ENCODE peak calls at places on chromosome 13, in seven cellular contexts. R, Q, O, Y, T, J and L are unnamed samples.

GRCh38 chr13:114325729-114326128 is 11.4 kb downstream of the CHAMP1 start:
- DNase-seq in R (no peak), Q (no peak), O (no peak), Y (no peak), T (no peak), J (no peak), L (no peak)

GRCh38 chr13:42594577-42595571 is 20.9 kb downstream of the TNFSF11 start:
- DNase-seq in R (peak), Q (peak), O (peak), Y (no peak), T (peak), J (no peak), L (peak)

GRCh38 chr13:36788276-36788675 is 30.7 kb upstream of the RFXAP start:
- DNase-seq in R (peak), Q (no peak), O (no peak), Y (no peak), T (no peak), J (no peak), L (no peak)

GRCh38 chr13:50572129-50572528 is 271.4 kb downstream of the DLEU7 start:
- DNase-seq in R (no peak), Q (no peak), O (no peak), Y (no peak), T (no peak), J (no peak), L (no peak)

GRCh38 chr13:79432992-79433391 is 26.9 kb upstream of the RBM26 start:
- DNase-seq in R (no peak), Q (no peak), O (no peak), Y (no peak), T (no peak), J (no peak), L (no peak)

GRCh38 chr13:18921063-18921462 is 260.6 kb downstream of the TUBA3C start:
- DNase-seq in R (no peak), Q (no peak), O (no peak), Y (no peak), T (no peak), J (no peak), L (peak)

GRCh38 chr13:42333613-42334328 is 61.8 kb downstream of the AKAP11 start:
- DNase-seq in R (no peak), Q (no peak), O (peak), Y (no peak), T (no peak), J (no peak), L (peak)

GRCh38 chr13:113013303-113013702 is 44.3 kb downstream of the MCF2L start:
- DNase-seq in R (no peak), Q (no peak), O (no peak), Y (no peak), T (no peak), J (no peak), L (no peak)

GRCh38 chr13:86087241-86087640 is 288.0 kb upstream of the SLITRK6 start:
- DNase-seq in R (no peak), Q (no peak), O (no peak), Y (no peak), T (no peak), J (no peak), L (no peak)

GRCh38 chr13:26184791-26185250 is 37.3 kb downstream of the RNF6 start:
- DNase-seq in R (no peak), Q (peak), O (peak), Y (peak), T (peak), J (peak), L (peak)

GRCh38 chr13:42580644-42581043 is 6.7 kb downstream of the TNFSF11 start:
- DNase-seq in R (no peak), Q (no peak), O (no peak), Y (no peak), T (no peak), J (no peak), L (no peak)

GRCh38 chr13:76316998-76317527 is 569.1 kb downstream of the KCTD12 start:
- DNase-seq in R (no peak), Q (no peak), O (no peak), Y (no peak), T (no peak), J (no peak), L (no peak)

GRCh38 chr13:73572824-73573223 is 514.0 kb downstream of the KLF5 start:
- DNase-seq in R (peak), Q (no peak), O (no peak), Y (no peak), T (no peak), J (no peak), L (no peak)

GRCh38 chr13:79290595-79291244 is 115.3 kb downstream of the RBM26 start:
- DNase-seq in R (no peak), Q (no peak), O (no peak), Y (no peak), T (no peak), J (no peak), L (peak)

GRCh38 chr13:62167650-62168172 is 752.1 kb upstream of the PCDH20 start:
- DNase-seq in R (no peak), Q (no peak), O (no peak), Y (no peak), T (no peak), J (no peak), L (no peak)

GRCh38 chr13:113526466-113527220 is 36.1 kb upstream of the DCUN1D2 start:
- DNase-seq in R (no peak), Q (no peak), O (no peak), Y (no peak), T (no peak), J (no peak), L (no peak)

GRCh38 chr13:43792456-43792855 is 5.7 kb upstream of the ENOX1 start:
- DNase-seq in R (no peak), Q (no peak), O (no peak), Y (no peak), T (no peak), J (no peak), L (no peak)

GRCh38 chr13:40813662-40814454 is 24.4 kb downstream of the SLC25A15 start:
- DNase-seq in R (no peak), Q (no peak), O (no peak), Y (no peak), T (no peak), J (no peak), L (peak)

GRCh38 chr13:84844473-84844872 is 954.7 kb downstream of the SLITRK6 start:
- DNase-seq in R (no peak), Q (no peak), O (no peak), Y (no peak), T (peak), J (no peak), L (peak)

GRCh38 chr13:41213316-41213715 is 18.9 kb upstream of the KBTBD7 start:
- DNase-seq in R (no peak), Q (no peak), O (no peak), Y (no peak), T (no peak), J (no peak), L (no peak)

GRCh38 chr13:43245374-43245964 is 222.1 kb downstream of the DNAJC15 start:
- DNase-seq in R (peak), Q (no peak), O (no peak), Y (no peak), T (no peak), J (no peak), L (no peak)

GRCh38 chr13:40445557-40445990 is 220.9 kb downstream of the FOXO1 start:
- DNase-seq in R (no peak), Q (peak), O (peak), Y (no peak), T (peak), J (no peak), L (peak)

GRCh38 chr13:91922969-91923592 is 524.7 kb downstream of the GPC5 start:
- DNase-seq in R (no peak), Q (no peak), O (no peak), Y (no peak), T (no peak), J (no peak), L (peak)

GRCh38 chr13:113209880-113210421 is 538 bp downstream of the CUL4A start:
- DNase-seq in R (no peak), Q (no peak), O (peak), Y (peak), T (peak), J (no peak), L (peak)

GRCh38 chr13:46947425-46948191 is 50.8 kb upstream of the HTR2A start:
- DNase-seq in R (no peak), Q (no peak), O (no peak), Y (no peak), T (no peak), J (no peak), L (peak)

GRCh38 chr13:60012503-60012902 is 151.2 kb downstream of the DIAPH3 start:
- DNase-seq in R (no peak), Q (no peak), O (no peak), Y (no peak), T (no peak), J (no peak), L (peak)

GRCh38 chr13:73671011-73671410 is 463.2 kb downstream of the KLF12 start:
- DNase-seq in R (no peak), Q (no peak), O (no peak), Y (no peak), T (no peak), J (no peak), L (no peak)

GRCh38 chr13:33799950-33800592 is 17.9 kb upstream of the RFC3 start:
- DNase-seq in R (no peak), Q (no peak), O (no peak), Y (no peak), T (no peak), J (no peak), L (peak)

GRCh38 chr13:110126391-110126961 is 180.5 kb downstream of the COL4A1 start:
- DNase-seq in R (peak), Q (peak), O (peak), Y (no peak), T (no peak), J (no peak), L (peak)